ENCODE peak calls at places on chromosomes 16 and 17, in six cellular contexts. Q is uterus, F is mammary epithelial cell, Y is neural progenitor cell, N is tibial nerve, C is colonic mucosa. M is an unnamed sample.

GRCh38 chr17:50219939-50220465 is 18.6 kb upstream of the COL1A1 start:
- DNase-seq in F (no peak), Y (peak), N (no peak), C (no peak), Q (peak), M (no peak)

GRCh38 chr17:41547921-41548843 is 20.1 kb upstream of the KRT19 start:
- DNase-seq in Y (no peak), F (peak), C (peak), N (no peak), Q (peak), M (peak)

GRCh38 chr16:19853973-19854876 is 30.4 kb downstream of the GPRC5B start:
- DNase-seq in F (no peak), Q (no peak), C (no peak), N (no peak), Y (no peak), M (no peak)

GRCh38 chr16:53022374-53022773 is 30.3 kb downstream of the CHD9NB start:
- DNase-seq in N (no peak), Q (peak), C (peak), F (peak), Y (peak), M (peak)

GRCh38 chr17:27489045-27489715 is 32.9 kb downstream of the KSR1 start:
- DNase-seq in N (peak), C (peak), F (peak), Y (no peak), Q (peak), M (no peak)

GRCh38 chr17:40922239-40922638 is 15.2 kb downstream of the KRT23 start:
- DNase-seq in C (no peak), Q (peak), N (peak), F (peak), Y (no peak), M (peak)

GRCh38 chr17:67506966-67507365 is 129.9 kb downstream of the PITPNC1 start:
- DNase-seq in Y (no peak), C (no peak), F (peak), Q (no peak), N (no peak), M (no peak)

GRCh38 chr17:74429604-74430384 is 2.1 kb upstream of the GPRC5C start:
- DNase-seq in N (no peak), Y (peak), Q (no peak), F (peak), C (peak), M (no peak)

GRCh38 chr16:12833939-12834338 is 30.3 kb upstream of the CPPED1 start:
- DNase-seq in Y (peak), F (peak), C (no peak), N (no peak), Q (no peak), M (no peak)

GRCh38 chr16:56985288-56985961 is 3.9 kb upstream of the NLRC5 start:
- DNase-seq in N (peak), C (peak), Q (peak), F (peak), Y (no peak), M (peak)

GRCh38 chr16:56983211-56983751 is 6.1 kb upstream of the NLRC5 start:
- DNase-seq in N (no peak), Y (no peak), C (peak), Q (no peak), F (no peak), M (no peak)

GRCh38 chr16:56986361-56986760 is 3.0 kb upstream of the NLRC5 start:
- DNase-seq in F (no peak), Q (no peak), N (no peak), C (no peak), Y (no peak), M (no peak)

GRCh38 chr16:56985962-56986360 is 3.4 kb upstream of the NLRC5 start:
- DNase-seq in Q (no peak), N (no peak), F (no peak), C (no peak), Y (no peak), M (no peak)

DNA sequence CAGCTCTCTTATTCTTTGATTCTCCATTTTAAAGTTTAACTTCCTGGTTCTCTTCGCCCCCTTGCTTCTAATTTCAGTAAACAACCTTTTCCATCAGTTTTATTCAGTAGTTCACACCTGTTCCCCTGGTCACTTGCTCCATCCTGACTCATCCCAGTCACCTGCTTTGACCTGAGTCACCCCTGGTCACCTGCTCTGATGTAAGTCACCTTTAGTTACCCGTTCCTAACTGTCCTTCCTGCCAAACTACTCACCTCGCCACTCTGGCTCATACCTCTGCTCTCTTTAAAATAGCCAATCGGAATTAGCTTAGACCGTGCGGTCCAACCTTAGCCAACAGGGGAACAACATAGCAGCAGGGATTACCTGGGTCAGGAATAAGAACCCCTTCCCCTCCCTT is 4.7 kb upstream of the NLRC5 start:
- DNase-seq in Y (no peak), F (peak), C (no peak), N (no peak), Q (no peak), M (peak)
- H3K27ac ChIP-seq in Y (no peak), F (no peak), C (peak), N (no peak), Q (peak), M (no peak)

GRCh38 chr16:30515275-30515674 is 11.1 kb downstream of the ZNF768 start:
- DNase-seq in N (no peak), Q (no peak), Y (no peak), C (no peak), F (no peak), M (no peak)
- TF ChIP-seq CTCF in N (no peak), Q (no peak), Y (no peak), C (no peak), F (no peak), M (no peak)

DNA sequence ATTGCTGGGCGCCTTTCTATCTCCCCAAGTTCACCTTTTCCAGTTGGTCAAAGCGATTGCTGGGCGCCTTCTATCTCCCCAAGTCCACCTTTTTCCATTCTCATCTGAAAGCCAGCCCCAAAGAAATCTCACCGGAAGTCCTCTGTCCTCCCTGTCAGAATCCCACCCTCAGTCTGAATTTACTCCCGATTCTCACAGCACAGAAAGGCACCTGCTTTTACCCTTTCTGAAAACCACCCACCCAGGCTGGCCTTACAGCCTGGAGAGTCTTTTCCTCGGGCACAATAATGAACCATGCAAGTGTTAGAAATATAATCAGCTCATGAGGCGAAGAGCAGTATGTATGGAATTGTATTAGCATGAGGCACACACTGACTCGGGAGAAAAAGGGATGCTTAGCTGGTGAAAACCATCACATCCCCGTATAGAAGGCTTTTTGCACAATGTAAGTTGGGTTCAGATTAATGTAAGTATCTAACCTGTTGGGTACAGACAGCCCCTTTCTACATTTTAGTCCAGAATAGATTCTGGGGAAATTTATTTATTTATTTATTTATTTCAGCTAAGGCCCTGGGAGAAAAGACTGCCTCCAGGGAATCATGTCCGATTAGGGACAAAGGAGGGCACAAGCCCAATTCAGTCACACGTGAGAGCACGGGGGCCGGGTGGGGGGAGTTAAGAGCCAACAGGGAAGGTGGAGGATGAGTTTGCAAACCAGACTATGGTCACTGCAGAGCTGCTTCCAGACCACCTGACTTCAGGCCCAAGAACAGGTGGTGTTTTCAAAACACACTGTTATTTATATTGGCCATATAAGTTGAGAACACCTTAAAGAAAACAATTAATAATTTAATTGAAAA is 1.4 kb upstream of the ZFHX3 start:
- DNase-seq in F (no peak), C (no peak), N (no peak), Q (no peak), Y (no peak), M (no peak)
- H3K27ac ChIP-seq in F (no peak), C (peak), N (peak), Q (peak), Y (no peak), M (peak)

GRCh38 chr16:84043486-84044107 is 1.0 kb upstream of the SLC38A8 start:
- DNase-seq in C (no peak), F (no peak), N (no peak), Q (no peak), Y (peak), M (no peak)

GRCh38 chr16:84042308-84042878 is at the start of gene SLC38A8:
- DNase-seq in Y (no peak), C (no peak), Q (no peak), F (no peak), N (no peak), M (no peak)

GRCh38 chr16:84042879-84043485 is 387 bp upstream of the SLC38A8 start:
- DNase-seq in Y (peak), F (no peak), Q (no peak), C (no peak), N (no peak), M (no peak)

GRCh38 chr16:84045001-84045817 is 2.6 kb upstream of the SLC38A8 start:
- DNase-seq in Y (peak), F (no peak), Q (no peak), C (no peak), N (no peak), M (no peak)

GRCh38 chr16:84044108-84044488 is 1.5 kb upstream of the SLC38A8 start:
- DNase-seq in Q (no peak), N (no peak), Y (peak), F (no peak), C (no peak), M (no peak)
- TF ChIP-seq CTCF in Q (no peak), N (no peak), Y (peak), F (peak), C (no peak), M (peak)

GRCh38 chr16:85615852-85616607 is 2.9 kb downstream of the GSE1 start:
- DNase-seq in Y (peak), F (peak), C (peak), N (peak), Q (peak), M (no peak)
- H3K27ac ChIP-seq in Y (no peak), F (no peak), C (peak), N (peak), Q (no peak), M (no peak)

DNA sequence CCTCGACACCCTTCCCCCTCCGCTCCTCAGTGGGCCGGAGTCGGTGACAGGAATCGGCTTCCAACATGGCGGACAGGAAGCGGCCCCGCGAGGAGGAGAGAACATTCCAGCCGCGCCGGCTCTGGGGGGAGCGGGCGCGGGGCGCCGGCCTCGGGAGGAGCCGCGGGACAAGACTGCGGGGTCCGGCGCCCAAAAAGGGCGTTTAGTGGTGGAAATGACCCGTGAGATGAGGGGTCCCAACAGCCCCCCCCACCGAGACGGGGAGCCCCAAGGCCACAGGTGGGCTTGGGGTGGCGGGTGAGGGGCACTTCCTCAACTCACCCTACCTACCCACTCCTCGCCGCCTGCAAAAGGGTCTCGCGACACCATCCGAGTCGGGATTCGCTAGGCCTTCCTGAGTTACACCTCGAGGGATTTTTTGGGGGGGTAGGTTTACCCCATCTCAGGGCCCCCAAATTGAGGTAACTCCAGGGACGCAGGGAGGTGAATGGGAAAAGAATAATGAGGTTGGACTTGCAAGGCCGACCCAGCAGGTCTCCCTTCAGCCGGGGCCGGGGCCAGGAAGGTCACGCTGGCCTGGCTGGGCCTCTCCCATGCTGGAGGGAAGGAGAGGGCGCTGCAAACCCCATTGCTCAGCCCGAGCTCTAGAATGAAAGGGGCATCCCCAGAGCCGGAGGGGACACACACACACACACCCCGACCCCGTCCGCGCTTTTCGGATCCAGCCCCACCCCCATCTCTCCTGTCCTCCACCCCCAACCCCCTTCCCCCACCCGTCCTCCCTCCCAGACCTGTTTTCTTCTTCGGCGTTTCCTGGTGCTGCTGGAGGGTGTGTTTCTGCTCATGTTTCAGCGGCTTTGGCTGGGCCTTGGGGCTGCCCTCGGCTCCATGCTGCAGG is 707 bp downstream of the NUFIP2 start:
- DNase-seq in N (peak), Q (peak), F (peak), C (peak), Y (peak), M (peak)
- TF ChIP-seq CTCF in N (no peak), Q (no peak), F (no peak), C (no peak), Y (no peak), M (no peak)

GRCh38 chr16:1792836-1793577 is 498 bp downstream of the IGFALS start:
- DNase-seq in C (peak), Y (no peak), F (no peak), Q (no peak), N (no peak), M (no peak)

GRCh38 chr16:1794221-1794871 is 841 bp upstream of the IGFALS start:
- DNase-seq in F (no peak), Y (no peak), Q (no peak), N (no peak), C (peak), M (no peak)

GRCh38 chr16:1794908-1795666 is 1.6 kb upstream of the IGFALS start:
- DNase-seq in Y (no peak), Q (no peak), C (no peak), N (no peak), F (no peak), M (no peak)

GRCh38 chr16:1791943-1792812 is 1.3 kb downstream of the IGFALS start:
- DNase-seq in N (no peak), Q (no peak), F (no peak), Y (no peak), C (peak), M (no peak)

GRCh38 chr16:1793578-1794220 is at the start of gene IGFALS:
- DNase-seq in N (no peak), F (no peak), Y (no peak), Q (no peak), C (peak), M (no peak)
- H3K27ac ChIP-seq in N (no peak), F (no peak), Y (no peak), Q (no peak), C (no peak), M (no peak)

GRCh38 chr17:20291853-20292252 is 175.5 kb downstream of the LGALS9B start:
- DNase-seq in Q (no peak), Y (no peak), F (no peak), N (no peak), C (no peak), M (no peak)
- TF ChIP-seq CTCF in Q (no peak), Y (no peak), F (no peak), N (no peak), C (no peak), M (no peak)

GRCh38 chr16:54510619-54511018 is 224.0 kb upstream of the IRX3 start:
- DNase-seq in F (no peak), Y (no peak), C (no peak), N (no peak), Q (no peak), M (no peak)
- H3K27ac ChIP-seq in F (no peak), Y (no peak), C (no peak), N (no peak), Q (no peak), M (no peak)

DNA sequence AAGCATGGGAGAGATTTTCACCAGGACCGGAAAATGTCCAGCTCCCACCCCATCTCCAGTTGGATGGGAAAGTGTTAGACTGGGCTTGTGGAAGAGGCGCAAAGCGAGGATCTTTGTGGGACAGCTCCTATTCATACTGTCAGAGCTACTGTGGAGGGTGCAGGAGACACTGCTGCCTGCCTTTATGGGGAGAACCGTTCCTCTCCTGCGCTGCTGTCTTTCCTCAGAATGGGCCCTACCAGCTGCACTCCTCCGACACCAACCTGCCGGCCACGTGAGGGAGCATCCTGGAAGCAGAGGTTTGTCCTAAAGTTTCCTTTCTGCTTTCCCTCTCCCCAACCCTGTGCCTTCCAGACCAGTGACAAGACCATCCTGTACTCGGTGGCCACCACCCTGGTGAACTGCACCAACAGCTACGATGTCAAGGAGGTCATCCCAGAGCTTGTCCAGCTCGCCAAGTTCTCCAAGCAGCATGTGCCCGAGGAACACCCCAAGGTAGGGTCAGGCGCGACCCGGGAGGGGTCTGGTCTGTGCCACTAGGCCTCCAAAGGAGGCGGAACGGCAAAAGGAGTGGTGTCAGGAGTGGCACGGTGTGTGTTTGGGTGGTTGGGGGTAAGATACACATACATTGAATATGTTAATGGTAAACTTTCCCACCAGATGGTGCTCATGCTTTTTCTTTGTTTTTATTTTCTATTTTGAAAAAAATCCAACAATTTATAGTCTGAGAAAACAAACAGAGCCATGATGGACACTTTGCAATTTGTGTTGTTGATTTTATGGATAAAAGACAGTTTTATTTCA is 23.0 kb downstream of the SLC35G3 start:
- DNase-seq in F (peak), N (no peak), C (no peak), Q (no peak), Y (no peak), M (no peak)
- TF ChIP-seq CTCF in F (peak), N (peak), C (peak), Q (peak), Y (peak), M (peak)

M was measured in foreskin keratinocyte.